ENCODE peak calls at places on chromosomes 7 and 10, in eight cellular contexts. L is astrocyte of the cerebellum, S is A549, C is upper lobe of left lung, G is BJ, U is tibial artery, K is gastrocnemius medialis, D is AG09309. T is an unnamed sample.

GRCh38 chr10:75272896-75273295 is 37.1 kb upstream of the COMTD1 start:
- DNase-seq in S (peak; percentile 18), K (no peak), C (no peak), D (no peak), L (no peak), U (no peak), G (no peak), T (no peak)

GRCh38 chr7:158973941-158974785 is 117.8 kb downstream of the DYNC2I1 start:
- DNase-seq in U (no peak), G (no peak), D (no peak), C (no peak), L (no peak), K (no peak), S (no peak), T (no peak)

GRCh38 chr7:82559203-82559805 is 115.7 kb upstream of the CACNA2D1 start:
- DNase-seq in D (no peak), U (no peak), S (peak; percentile 65), G (no peak), L (no peak), C (peak; percentile 43), K (no peak), T (no peak)

GRCh38 chr7:44149571-44150465 is 8.7 kb upstream of the MYL7 start:
- DNase-seq in L (no peak), D (no peak), K (no peak), G (no peak), U (peak; percentile 53), C (no peak), S (no peak), T (no peak)

GRCh38 chr7:76054129-76055120 is 6.5 kb downstream of the MDH2 start:
- DNase-seq in S (peak; percentile 41), L (no peak), C (no peak), K (peak; percentile 90), U (no peak), D (no peak), G (no peak), T (no peak)

GRCh38 chr7:155533827-155534690 is 12.3 kb downstream of the CNPY1 start:
- DNase-seq in S (peak; percentile 36), D (no peak), U (no peak), K (no peak), L (no peak), G (no peak), C (no peak), T (no peak)

GRCh38 chr7:106217089-106217542 is 67.7 kb downstream of the NAMPT start:
- DNase-seq in U (peak; percentile 90), L (no peak), K (peak; percentile 73), C (no peak), D (no peak), G (no peak), S (peak; percentile 64), T (peak; percentile 9)

GRCh38 chr10:118047363-118047719 is 600 bp upstream of the RAB11FIP2 start:
- DNase-seq in K (peak; percentile 12), C (peak; percentile 54), U (peak; percentile 69), G (no peak), L (no peak), D (no peak), S (no peak), T (no peak)

GRCh38 chr10:117885206-117885605 is 161.5 kb downstream of the RAB11FIP2 start:
- DNase-seq in U (no peak), L (no peak), G (no peak), S (no peak), K (no peak), D (no peak), C (no peak), T (no peak)

DNA sequence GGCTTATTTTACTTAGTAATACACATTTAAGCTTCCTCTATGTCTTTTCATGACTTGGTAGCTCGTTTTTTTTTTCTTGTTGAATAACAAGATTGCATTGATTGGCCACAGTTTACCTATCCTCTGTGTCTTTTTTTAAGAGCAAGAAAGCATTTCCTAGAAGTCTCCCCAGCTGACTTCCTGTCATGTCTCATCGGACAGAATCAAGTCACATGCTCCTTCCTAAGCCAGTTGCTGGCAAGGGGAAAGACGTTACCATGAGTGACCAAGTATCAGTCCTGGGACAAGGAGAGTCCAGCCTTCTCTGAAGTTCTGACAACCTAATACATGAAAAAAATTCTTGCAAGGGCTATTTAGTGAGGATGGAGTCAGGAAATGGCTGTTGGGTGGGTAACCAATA is 24.9 kb upstream of the SFRP5 start:
- DNase-seq in C (no peak), K (no peak), U (no peak), D (no peak), L (no peak), S (no peak), G (no peak), T (no peak)
- H3K4me3 ChIP-seq in C (no peak overlapping the region), K (no peak overlapping the region), U (no peak overlapping the region), D (no peak overlapping the region), L (no peak overlapping the region), S (no peak overlapping the region), G (no peak overlapping the region), T (no peak overlapping the region)

DNA sequence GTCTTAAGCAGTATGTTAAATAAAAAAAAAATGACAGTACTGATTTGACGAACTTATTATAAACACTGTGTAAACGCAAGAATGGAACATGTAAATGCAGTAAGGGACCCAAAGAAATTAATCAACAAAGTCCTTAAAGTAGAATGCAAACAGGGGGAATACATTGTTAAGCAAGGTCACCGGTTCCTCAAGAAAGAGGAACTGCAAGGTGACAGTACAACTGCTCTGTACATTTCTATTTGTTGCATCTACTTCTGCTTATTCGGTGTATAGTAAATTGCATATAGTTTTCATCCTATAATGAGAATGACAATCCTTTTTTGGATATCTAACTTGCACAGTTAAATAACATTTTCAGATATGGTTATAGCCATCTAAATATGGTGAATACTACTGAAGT is 387.0 kb upstream of the SEMA3D start:
- DNase-seq in G (no peak), D (no peak), S (no peak), K (no peak), L (no peak), U (no peak), C (no peak), T (no peak)
- TF ChIP-seq CTCF in G (no peak), D (no peak), S (no peak), K (no peak), L (no peak), U (no peak), C (no peak), T (no peak)

GRCh38 chr7:55573234-55573504 is 867 bp upstream of the VOPP1 start:
- DNase-seq in G (no peak), L (no peak), U (no peak), S (no peak), D (no peak), K (no peak), C (no peak), T (no peak)
- H3K4me3 ChIP-seq in G (peak overlapping the region; percentile 42), L (peak overlapping the region; percentile 53), U (peak overlapping the region; percentile 98), S (peak overlapping the region; percentile 63), D (peak overlapping the region; percentile 62), K (peak overlapping the region; percentile 63), C (peak overlapping the region; percentile 95), T (peak overlapping the region; percentile 88)

DNA sequence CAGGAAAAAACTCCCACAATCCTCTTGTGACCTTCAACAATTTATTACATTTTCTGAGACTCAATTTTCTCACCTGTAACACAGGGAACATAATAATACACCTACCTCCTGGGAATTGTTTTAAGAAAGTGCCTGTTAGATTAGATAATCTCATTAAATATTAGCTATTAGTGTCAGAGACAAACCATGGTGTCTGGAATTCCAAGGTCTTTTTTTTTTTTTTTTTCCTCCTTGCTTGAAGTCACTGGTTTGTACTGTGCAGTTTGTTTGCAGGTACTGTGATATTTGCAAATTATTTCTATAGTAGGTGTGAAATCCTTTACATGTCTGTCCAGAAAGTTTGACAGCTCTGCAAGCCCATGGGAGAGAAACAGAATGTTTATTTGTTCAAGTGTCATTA is 806.2 kb downstream of the DNAJB9 start:
- DNase-seq in K (no peak), D (no peak), C (no peak), G (no peak), U (no peak), S (no peak), L (no peak), T (no peak)
- TF ChIP-seq CTCF in K (no peak), D (no peak), C (no peak), G (no peak), U (no peak), S (no peak), L (no peak), T (no peak)

DNA sequence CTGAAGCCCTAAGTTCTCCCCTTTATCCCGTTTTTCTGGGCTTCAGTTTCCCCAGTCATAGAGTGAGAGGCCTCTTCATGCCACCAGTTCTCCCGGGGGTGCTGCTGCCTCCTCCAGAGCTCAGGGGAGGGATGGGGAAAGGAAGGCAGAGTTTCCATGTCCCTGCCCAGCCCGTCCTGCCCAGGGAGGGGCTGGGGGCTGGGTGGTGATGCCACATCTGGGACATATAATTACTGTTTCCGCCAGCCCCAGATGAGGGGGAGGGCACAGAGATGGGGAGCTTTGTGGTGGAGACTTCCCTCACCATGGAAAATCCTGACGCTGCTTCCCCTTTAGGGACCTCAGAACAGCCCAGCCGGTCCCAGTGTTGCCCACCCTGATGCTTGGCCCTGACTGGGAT is 4.1 kb downstream of the AQP1 start:
- DNase-seq in L (no peak), U (no peak), G (no peak), K (no peak), D (no peak), S (no peak), C (no peak), T (no peak)
- H3K4me3 ChIP-seq in L (no peak overlapping the region), U (peak overlapping the region; percentile 56), G (no peak overlapping the region), K (peak overlapping the region; percentile 41), D (no peak overlapping the region), S (no peak overlapping the region), C (peak overlapping the region; percentile 61), T (no peak overlapping the region)

GRCh38 chr10:127919418-127920191 is 12.7 kb downstream of the PTPRE start:
- DNase-seq in S (peak; percentile 16), U (no peak), C (no peak), K (no peak), G (no peak), L (peak; percentile 75), D (peak; percentile 79), T (no peak)
- TF ChIP-seq CTCF in S (no peak), U (no peak), C (no peak), K (no peak), G (peak; percentile 14), L (peak; percentile 43), D (peak; percentile 46), T (no peak)

DNA sequence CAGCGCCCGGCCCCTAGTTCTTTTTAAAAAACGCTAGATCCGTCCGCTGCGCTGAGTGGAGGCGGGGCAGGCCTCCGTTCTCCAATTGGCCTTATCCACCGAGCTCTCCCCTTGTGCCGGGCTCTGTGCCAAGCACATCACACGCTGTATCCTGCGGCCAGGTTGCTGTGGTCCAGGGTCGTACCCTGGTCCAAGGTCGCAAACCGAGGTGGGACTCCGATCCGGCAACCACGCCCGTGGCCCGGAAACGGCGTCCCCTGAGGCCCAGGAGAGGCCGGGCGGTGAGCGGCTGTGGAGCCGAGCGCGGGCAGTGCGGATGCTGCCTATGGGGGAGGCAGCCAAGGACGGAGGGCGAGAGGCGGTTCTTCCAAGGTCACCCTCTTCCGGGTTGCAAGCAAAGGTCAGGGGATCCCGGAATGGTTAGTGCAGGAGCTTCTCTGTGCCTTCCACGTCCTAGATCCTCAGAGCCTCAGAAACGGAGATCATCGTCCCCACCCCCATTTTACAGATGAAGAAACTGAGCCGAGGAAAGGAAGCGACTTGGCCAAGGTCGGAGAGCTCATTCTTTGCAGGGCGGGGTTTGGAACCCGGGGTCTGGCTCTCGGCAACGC is 72.4 kb upstream of the LRRC4 start:
- DNase-seq in L (no peak), K (no peak), C (peak; percentile 85), S (no peak), G (no peak), U (no peak), D (no peak), T (no peak)
- H3K4me3 ChIP-seq in L (peak overlapping the region; percentile 30), K (peak overlapping the region; percentile 32), C (peak overlapping the region; percentile 45), S (peak overlapping the region; percentile 39), G (peak overlapping the region; percentile 38), U (peak overlapping the region; percentile 22), D (peak overlapping the region; percentile 28), T (peak overlapping the region; percentile 13)

GRCh38 chr7:151340794-151341356 is 737 bp upstream of the NUB1 start:
- DNase-seq in L (no peak), C (no peak), G (no peak), K (no peak), D (no peak), U (no peak), S (no peak), T (no peak)
- TF ChIP-seq CTCF in L (peak; percentile 10), C (no peak), G (peak; percentile 11), K (no peak), D (no peak), U (peak; percentile 22), S (no peak), T (no peak)